ENCODE peak calls at places on chromosomes 13 and 19, in eight cellular contexts. One of them, this sample, is unnamed.

GRCh38 chr19:2740314-2740656 is 468 bp upstream of the SLC39A3 start:
- DNase-seq in effector CD4-positive, alpha-beta T cell: no peak
- DNase-seq in activated CD4-positive, alpha-beta T cell treated with anti-CD3 and anti-CD28 coated beads, Interleukin-2, amount 50 U/mL, for 24 hours: no peak
- DNase-seq in activated T-helper 1 cell treated with anti-CD3 and anti-CD28 coated beads, Interleukin-12 subunit alpha, Interleukin-12 subunit beta, Interleukin-2, Interleukin-4 antibody, amounts not matched to agents 30 ng/mL and 10 ng/mL and 1 ng/mL, durations not matched to agents 14 hours and 24 hours and 36 hours: no peak
- DNase-seq in stimulated activated effector memory CD8-positive, alpha-beta T cell treated with anti-CD3 and anti-CD28 coated beads, Interleukin-12 subunit alpha, Interleukin-12 subunit beta, amount 100 ng/mL, for 72 hours: no peak
- DNase-seq in A549: no peak
- DNase-seq in activated CD8-positive, alpha-beta T cell treated with anti-CD3 and anti-CD28 coated beads for 36 hours: no peak
- DNase-seq in hippocampal formation: no peak
- DNase-seq in this sample: no peak

GRCh38 chr19:16420781-16421386 is 50.9 kb downstream of the EPS15L1 start:
- DNase-seq in A549: no peak
- DNase-seq in activated T-helper 1 cell treated with anti-CD3 and anti-CD28 coated beads, Interleukin-12 subunit alpha, Interleukin-12 subunit beta, Interleukin-2, Interleukin-4 antibody, amounts not matched to agents 30 ng/mL and 10 ng/mL and 1 ng/mL, durations not matched to agents 14 hours and 24 hours and 36 hours: no peak
- DNase-seq in activated CD8-positive, alpha-beta T cell treated with anti-CD3 and anti-CD28 coated beads for 36 hours: no peak
- DNase-seq in effector CD4-positive, alpha-beta T cell: no peak
- DNase-seq in stimulated activated effector memory CD8-positive, alpha-beta T cell treated with anti-CD3 and anti-CD28 coated beads, Interleukin-12 subunit alpha, Interleukin-12 subunit beta, amount 100 ng/mL, for 72 hours: no peak
- DNase-seq in hippocampal formation: no peak
- DNase-seq in activated CD4-positive, alpha-beta T cell treated with anti-CD3 and anti-CD28 coated beads, Interleukin-2, amount 50 U/mL, for 24 hours: no peak
- DNase-seq in this sample: no peak

GRCh38 chr19:53157601-53158000 is 1.3 kb downstream of the ZNF347 start:
- DNase-seq in stimulated activated effector memory CD8-positive, alpha-beta T cell treated with anti-CD3 and anti-CD28 coated beads, Interleukin-12 subunit alpha, Interleukin-12 subunit beta, amount 100 ng/mL, for 72 hours: no peak
- DNase-seq in activated T-helper 1 cell treated with anti-CD3 and anti-CD28 coated beads, Interleukin-12 subunit alpha, Interleukin-12 subunit beta, Interleukin-2, Interleukin-4 antibody, amounts not matched to agents 30 ng/mL and 10 ng/mL and 1 ng/mL, durations not matched to agents 14 hours and 24 hours and 36 hours: no peak
- DNase-seq in activated CD8-positive, alpha-beta T cell treated with anti-CD3 and anti-CD28 coated beads for 36 hours: no peak
- DNase-seq in activated CD4-positive, alpha-beta T cell treated with anti-CD3 and anti-CD28 coated beads, Interleukin-2, amount 50 U/mL, for 24 hours: no peak
- DNase-seq in A549: no peak
- DNase-seq in effector CD4-positive, alpha-beta T cell: no peak
- DNase-seq in hippocampal formation: no peak
- DNase-seq in this sample: no peak

GRCh38 chr19:5588441-5588840 is 20.7 kb upstream of the TINCR start:
- DNase-seq in activated T-helper 1 cell treated with anti-CD3 and anti-CD28 coated beads, Interleukin-12 subunit alpha, Interleukin-12 subunit beta, Interleukin-2, Interleukin-4 antibody, amounts not matched to agents 30 ng/mL and 10 ng/mL and 1 ng/mL, durations not matched to agents 14 hours and 24 hours and 36 hours: no peak
- DNase-seq in activated CD4-positive, alpha-beta T cell treated with anti-CD3 and anti-CD28 coated beads, Interleukin-2, amount 50 U/mL, for 24 hours: no peak
- DNase-seq in activated CD8-positive, alpha-beta T cell treated with anti-CD3 and anti-CD28 coated beads for 36 hours: no peak
- DNase-seq in effector CD4-positive, alpha-beta T cell: no peak
- DNase-seq in hippocampal formation: no peak
- DNase-seq in stimulated activated effector memory CD8-positive, alpha-beta T cell treated with anti-CD3 and anti-CD28 coated beads, Interleukin-12 subunit alpha, Interleukin-12 subunit beta, amount 100 ng/mL, for 72 hours: no peak
- DNase-seq in A549: no peak
- DNase-seq in this sample: peak; percentile 87

GRCh38 chr19:39032164-39032918 is at the start of gene FBXO27:
- DNase-seq in activated CD8-positive, alpha-beta T cell treated with anti-CD3 and anti-CD28 coated beads for 36 hours: peak; percentile 31
- DNase-seq in effector CD4-positive, alpha-beta T cell: no peak
- DNase-seq in activated T-helper 1 cell treated with anti-CD3 and anti-CD28 coated beads, Interleukin-12 subunit alpha, Interleukin-12 subunit beta, Interleukin-2, Interleukin-4 antibody, amounts not matched to agents 30 ng/mL and 10 ng/mL and 1 ng/mL, durations not matched to agents 14 hours and 24 hours and 36 hours: no peak
- DNase-seq in A549: no peak
- DNase-seq in activated CD4-positive, alpha-beta T cell treated with anti-CD3 and anti-CD28 coated beads, Interleukin-2, amount 50 U/mL, for 24 hours: no peak
- DNase-seq in hippocampal formation: peak; percentile 63
- DNase-seq in stimulated activated effector memory CD8-positive, alpha-beta T cell treated with anti-CD3 and anti-CD28 coated beads, Interleukin-12 subunit alpha, Interleukin-12 subunit beta, amount 100 ng/mL, for 72 hours: no peak
- DNase-seq in this sample: no peak

GRCh38 chr19:51713319-51714285 is 10.2 kb downstream of the HAS1 start:
- DNase-seq in A549: no peak
- DNase-seq in activated CD8-positive, alpha-beta T cell treated with anti-CD3 and anti-CD28 coated beads for 36 hours: no peak
- DNase-seq in hippocampal formation: no peak
- DNase-seq in stimulated activated effector memory CD8-positive, alpha-beta T cell treated with anti-CD3 and anti-CD28 coated beads, Interleukin-12 subunit alpha, Interleukin-12 subunit beta, amount 100 ng/mL, for 72 hours: no peak
- DNase-seq in activated CD4-positive, alpha-beta T cell treated with anti-CD3 and anti-CD28 coated beads, Interleukin-2, amount 50 U/mL, for 24 hours: no peak
- DNase-seq in activated T-helper 1 cell treated with anti-CD3 and anti-CD28 coated beads, Interleukin-12 subunit alpha, Interleukin-12 subunit beta, Interleukin-2, Interleukin-4 antibody, amounts not matched to agents 30 ng/mL and 10 ng/mL and 1 ng/mL, durations not matched to agents 14 hours and 24 hours and 36 hours: no peak
- DNase-seq in effector CD4-positive, alpha-beta T cell: no peak
- DNase-seq in this sample: no peak

GRCh38 chr13:49812806-49813205 is 20.3 kb upstream of the KPNA3 start:
- DNase-seq in activated T-helper 1 cell treated with anti-CD3 and anti-CD28 coated beads, Interleukin-12 subunit alpha, Interleukin-12 subunit beta, Interleukin-2, Interleukin-4 antibody, amounts not matched to agents 30 ng/mL and 10 ng/mL and 1 ng/mL, durations not matched to agents 14 hours and 24 hours and 36 hours: no peak
- DNase-seq in activated CD4-positive, alpha-beta T cell treated with anti-CD3 and anti-CD28 coated beads, Interleukin-2, amount 50 U/mL, for 24 hours: no peak
- DNase-seq in A549: no peak
- DNase-seq in activated CD8-positive, alpha-beta T cell treated with anti-CD3 and anti-CD28 coated beads for 36 hours: no peak
- DNase-seq in hippocampal formation: no peak
- DNase-seq in stimulated activated effector memory CD8-positive, alpha-beta T cell treated with anti-CD3 and anti-CD28 coated beads, Interleukin-12 subunit alpha, Interleukin-12 subunit beta, amount 100 ng/mL, for 72 hours: no peak
- DNase-seq in effector CD4-positive, alpha-beta T cell: no peak
- DNase-seq in this sample: no peak

GRCh38 chr19:46898731-46899130 is 37.9 kb downstream of the ARHGAP35 start:
- DNase-seq in activated CD4-positive, alpha-beta T cell treated with anti-CD3 and anti-CD28 coated beads, Interleukin-2, amount 50 U/mL, for 24 hours: no peak
- DNase-seq in activated T-helper 1 cell treated with anti-CD3 and anti-CD28 coated beads, Interleukin-12 subunit alpha, Interleukin-12 subunit beta, Interleukin-2, Interleukin-4 antibody, amounts not matched to agents 30 ng/mL and 10 ng/mL and 1 ng/mL, durations not matched to agents 14 hours and 24 hours and 36 hours: no peak
- DNase-seq in effector CD4-positive, alpha-beta T cell: no peak
- DNase-seq in A549: no peak
- DNase-seq in hippocampal formation: peak; percentile 9
- DNase-seq in activated CD8-positive, alpha-beta T cell treated with anti-CD3 and anti-CD28 coated beads for 36 hours: no peak
- DNase-seq in stimulated activated effector memory CD8-positive, alpha-beta T cell treated with anti-CD3 and anti-CD28 coated beads, Interleukin-12 subunit alpha, Interleukin-12 subunit beta, amount 100 ng/mL, for 72 hours: no peak
- DNase-seq in this sample: peak; percentile 74

GRCh38 chr13:28356506-28357064 is 138.3 kb downstream of the FLT1 start:
- DNase-seq in activated T-helper 1 cell treated with anti-CD3 and anti-CD28 coated beads, Interleukin-12 subunit alpha, Interleukin-12 subunit beta, Interleukin-2, Interleukin-4 antibody, amounts not matched to agents 30 ng/mL and 10 ng/mL and 1 ng/mL, durations not matched to agents 14 hours and 24 hours and 36 hours: no peak
- DNase-seq in stimulated activated effector memory CD8-positive, alpha-beta T cell treated with anti-CD3 and anti-CD28 coated beads, Interleukin-12 subunit alpha, Interleukin-12 subunit beta, amount 100 ng/mL, for 72 hours: no peak
- DNase-seq in effector CD4-positive, alpha-beta T cell: no peak
- DNase-seq in A549: no peak
- DNase-seq in hippocampal formation: no peak
- DNase-seq in activated CD8-positive, alpha-beta T cell treated with anti-CD3 and anti-CD28 coated beads for 36 hours: no peak
- DNase-seq in activated CD4-positive, alpha-beta T cell treated with anti-CD3 and anti-CD28 coated beads, Interleukin-2, amount 50 U/mL, for 24 hours: no peak
- DNase-seq in this sample: no peak

GRCh38 chr13:99087954-99088491 is 110.2 kb upstream of the DOCK9 start:
- DNase-seq in hippocampal formation: no peak
- DNase-seq in activated T-helper 1 cell treated with anti-CD3 and anti-CD28 coated beads, Interleukin-12 subunit alpha, Interleukin-12 subunit beta, Interleukin-2, Interleukin-4 antibody, amounts not matched to agents 30 ng/mL and 10 ng/mL and 1 ng/mL, durations not matched to agents 14 hours and 24 hours and 36 hours: peak; percentile 25
- DNase-seq in activated CD4-positive, alpha-beta T cell treated with anti-CD3 and anti-CD28 coated beads, Interleukin-2, amount 50 U/mL, for 24 hours: no peak
- DNase-seq in stimulated activated effector memory CD8-positive, alpha-beta T cell treated with anti-CD3 and anti-CD28 coated beads, Interleukin-12 subunit alpha, Interleukin-12 subunit beta, amount 100 ng/mL, for 72 hours: no peak
- DNase-seq in A549: peak; percentile 13
- DNase-seq in activated CD8-positive, alpha-beta T cell treated with anti-CD3 and anti-CD28 coated beads for 36 hours: peak; percentile 40
- DNase-seq in effector CD4-positive, alpha-beta T cell: peak; percentile 22
- DNase-seq in this sample: no peak

GRCh38 chr19:9757544-9758501 is 10.7 kb downstream of the ZNF846 start:
- DNase-seq in effector CD4-positive, alpha-beta T cell: no peak
- DNase-seq in hippocampal formation: no peak
- DNase-seq in activated CD4-positive, alpha-beta T cell treated with anti-CD3 and anti-CD28 coated beads, Interleukin-2, amount 50 U/mL, for 24 hours: no peak
- DNase-seq in A549: no peak
- DNase-seq in activated T-helper 1 cell treated with anti-CD3 and anti-CD28 coated beads, Interleukin-12 subunit alpha, Interleukin-12 subunit beta, Interleukin-2, Interleukin-4 antibody, amounts not matched to agents 30 ng/mL and 10 ng/mL and 1 ng/mL, durations not matched to agents 14 hours and 24 hours and 36 hours: no peak
- DNase-seq in stimulated activated effector memory CD8-positive, alpha-beta T cell treated with anti-CD3 and anti-CD28 coated beads, Interleukin-12 subunit alpha, Interleukin-12 subunit beta, amount 100 ng/mL, for 72 hours: no peak
- DNase-seq in activated CD8-positive, alpha-beta T cell treated with anti-CD3 and anti-CD28 coated beads for 36 hours: no peak
- DNase-seq in this sample: no peak

GRCh38 chr19:16542045-16542893 is at the start of gene CHERP:
- DNase-seq in A549: peak; percentile 67
- DNase-seq in activated CD4-positive, alpha-beta T cell treated with anti-CD3 and anti-CD28 coated beads, Interleukin-2, amount 50 U/mL, for 24 hours: peak; percentile 82
- DNase-seq in effector CD4-positive, alpha-beta T cell: peak; percentile 93
- DNase-seq in activated T-helper 1 cell treated with anti-CD3 and anti-CD28 coated beads, Interleukin-12 subunit alpha, Interleukin-12 subunit beta, Interleukin-2, Interleukin-4 antibody, amounts not matched to agents 30 ng/mL and 10 ng/mL and 1 ng/mL, durations not matched to agents 14 hours and 24 hours and 36 hours: peak; percentile 94
- DNase-seq in hippocampal formation: peak; percentile 87
- DNase-seq in activated CD8-positive, alpha-beta T cell treated with anti-CD3 and anti-CD28 coated beads for 36 hours: peak; percentile 94
- DNase-seq in stimulated activated effector memory CD8-positive, alpha-beta T cell treated with anti-CD3 and anti-CD28 coated beads, Interleukin-12 subunit alpha, Interleukin-12 subunit beta, amount 100 ng/mL, for 72 hours: peak; percentile 88
- DNase-seq in this sample: peak; percentile 74

GRCh38 chr13:102651892-102652291 is 43.0 kb downstream of the METTL21C start:
- DNase-seq in stimulated activated effector memory CD8-positive, alpha-beta T cell treated with anti-CD3 and anti-CD28 coated beads, Interleukin-12 subunit alpha, Interleukin-12 subunit beta, amount 100 ng/mL, for 72 hours: no peak
- DNase-seq in effector CD4-positive, alpha-beta T cell: no peak
- DNase-seq in activated T-helper 1 cell treated with anti-CD3 and anti-CD28 coated beads, Interleukin-12 subunit alpha, Interleukin-12 subunit beta, Interleukin-2, Interleukin-4 antibody, amounts not matched to agents 30 ng/mL and 10 ng/mL and 1 ng/mL, durations not matched to agents 14 hours and 24 hours and 36 hours: no peak
- DNase-seq in activated CD8-positive, alpha-beta T cell treated with anti-CD3 and anti-CD28 coated beads for 36 hours: no peak
- DNase-seq in hippocampal formation: no peak
- DNase-seq in A549: no peak
- DNase-seq in activated CD4-positive, alpha-beta T cell treated with anti-CD3 and anti-CD28 coated beads, Interleukin-2, amount 50 U/mL, for 24 hours: no peak
- DNase-seq in this sample: no peak

GRCh38 chr13:26719356-26719945 is 41.1 kb downstream of the GPR12 start:
- DNase-seq in effector CD4-positive, alpha-beta T cell: no peak
- DNase-seq in activated CD8-positive, alpha-beta T cell treated with anti-CD3 and anti-CD28 coated beads for 36 hours: no peak
- DNase-seq in hippocampal formation: no peak
- DNase-seq in stimulated activated effector memory CD8-positive, alpha-beta T cell treated with anti-CD3 and anti-CD28 coated beads, Interleukin-12 subunit alpha, Interleukin-12 subunit beta, amount 100 ng/mL, for 72 hours: no peak
- DNase-seq in A549: no peak
- DNase-seq in activated T-helper 1 cell treated with anti-CD3 and anti-CD28 coated beads, Interleukin-12 subunit alpha, Interleukin-12 subunit beta, Interleukin-2, Interleukin-4 antibody, amounts not matched to agents 30 ng/mL and 10 ng/mL and 1 ng/mL, durations not matched to agents 14 hours and 24 hours and 36 hours: no peak
- DNase-seq in activated CD4-positive, alpha-beta T cell treated with anti-CD3 and anti-CD28 coated beads, Interleukin-2, amount 50 U/mL, for 24 hours: no peak
- DNase-seq in this sample: no peak

This sample was measured in astrocyte of the cerebellum.